ENCODE peak calls at places on chromosome 4, in five cellular contexts. T is CD8-positive, alpha-beta memory T cell; Z is left ventricle myocardium inferior; G is lung; H is IMR-90. O is an unnamed sample. For H3K27me3, the result is how much of the 10 kb centered on the place peaks cover.

GRCh38 chr4:153997506-153997905 is 208.6 kb upstream of the SFRP2 start:
- DNase-seq in T (no peak), Z (no peak), G (no peak), H (no peak), O (no peak)

GRCh38 chr4:125538670-125539069 is 223.9 kb downstream of the FAT4 start:
- DNase-seq in T (no peak), Z (no peak), G (no peak), H (no peak), O (no peak)

GRCh38 chr4:17323619-17324400 is 188.1 kb downstream of the QDPR start:
- DNase-seq in T (no peak), Z (no peak), G (no peak), H (peak), O (no peak)

GRCh38 chr4:69782651-69783310 is 22.4 kb upstream of the SULT1B1 start:
- DNase-seq in T (no peak), Z (no peak), G (no peak), H (no peak), O (no peak)

GRCh38 chr4:98421106-98421505 is 159.9 kb downstream of the RAP1GDS1 start:
- DNase-seq in T (no peak), Z (no peak), G (no peak), H (peak), O (no peak)

GRCh38 chr4:171534391-171534790 is 278.8 kb upstream of the GALNTL6 start:
- DNase-seq in T (no peak), Z (no peak), G (no peak), H (no peak), O (no peak)

GRCh38 chr4:109998867-109999303 is 86.2 kb downstream of the EGF start:
- DNase-seq in T (peak), Z (no peak), G (no peak), H (peak), O (no peak)

GRCh38 chr4:86918539-86919072 is 16.2 kb upstream of the AFF1 start:
- DNase-seq in T (no peak), Z (no peak), G (no peak), H (peak), O (no peak)

GRCh38 chr4:113397114-113397701 is 347.8 kb downstream of the ANK2 start:
- DNase-seq in T (no peak), Z (no peak), G (no peak), H (peak), O (no peak)

GRCh38 chr4:3340038-3340702 is 47.3 kb downstream of the RGS12 start:
- DNase-seq in T (no peak), Z (no peak), G (no peak), H (no peak), O (no peak)

GRCh38 chr4:103994059-103994458 is 274.3 kb upstream of the TACR3 start:
- DNase-seq in T (no peak), Z (no peak), G (no peak), H (no peak), O (no peak)

GRCh38 chr4:7388627-7389026 is 46.1 kb downstream of the PSAPL1 start:
- DNase-seq in T (no peak), Z (no peak), G (no peak), H (no peak), O (no peak)

GRCh38 chr4:103150677-103151076 is 47.5 kb downstream of the CENPE start:
- DNase-seq in T (no peak), Z (no peak), G (no peak), H (peak), O (no peak)

GRCh38 chr4:46656071-46656470 is 253.0 kb downstream of the COX7B2 start:
- DNase-seq in T (no peak), Z (no peak), G (no peak), H (no peak), O (no peak)

GRCh38 chr4:53507671-53508286 is 83.5 kb downstream of the LNX1 start:
- DNase-seq in T (no peak), Z (peak), G (no peak), H (peak), O (no peak)

GRCh38 chr4:153174821-153175567 is 29.2 kb upstream of the TRIM2 start:
- DNase-seq in T (no peak), Z (no peak), G (no peak), H (no peak), O (no peak)

GRCh38 chr4:38290360-38290759 is 330.2 kb downstream of the PTTG2 start:
- DNase-seq in T (no peak), Z (no peak), G (no peak), H (peak), O (no peak)

GRCh38 chr4:33780952-33781655 is 2463.2 kb downstream of the ARAP2 start:
- DNase-seq in T (no peak), Z (no peak), G (no peak), H (peak), O (no peak)

GRCh38 chr4:137300776-137301175 is 231.5 kb downstream of the PCDH18 start:
- DNase-seq in T (no peak), Z (no peak), G (no peak), H (peak), O (no peak)

GRCh38 chr4:174217273-174218126 is 66.0 kb downstream of the FBXO8 start:
- DNase-seq in T (no peak), Z (peak), G (no peak), H (peak), O (no peak)

GRCh38 chr4:114378306-114378903 is 220.2 kb upstream of the UGT8 start:
- DNase-seq in T (no peak), Z (no peak), G (no peak), H (peak), O (no peak)

GRCh38 chr4:101753702-101754101 is 36.8 kb upstream of the BANK1 start:
- DNase-seq in T (no peak), Z (no peak), G (no peak), H (no peak), O (no peak)

GRCh38 chr4:168550071-168550766 is 53.4 kb downstream of the PALLD start:
- DNase-seq in T (no peak), Z (no peak), G (no peak), H (peak), O (no peak)

GRCh38 chr4:84070293-84070692 is 428.8 kb downstream of the NKX6-1 start:
- DNase-seq in T (no peak), Z (no peak), G (no peak), H (no peak), O (no peak)

GRCh38 chr4:67770422-67770821 is 16.2 kb upstream of the GNRHR start:
- DNase-seq in T (no peak), Z (no peak), G (no peak), H (no peak), O (no peak)
- H3K27me3 ChIP-seq in T (under half), Z (under half), G (under half), H (under half), O (under half)

DNA sequence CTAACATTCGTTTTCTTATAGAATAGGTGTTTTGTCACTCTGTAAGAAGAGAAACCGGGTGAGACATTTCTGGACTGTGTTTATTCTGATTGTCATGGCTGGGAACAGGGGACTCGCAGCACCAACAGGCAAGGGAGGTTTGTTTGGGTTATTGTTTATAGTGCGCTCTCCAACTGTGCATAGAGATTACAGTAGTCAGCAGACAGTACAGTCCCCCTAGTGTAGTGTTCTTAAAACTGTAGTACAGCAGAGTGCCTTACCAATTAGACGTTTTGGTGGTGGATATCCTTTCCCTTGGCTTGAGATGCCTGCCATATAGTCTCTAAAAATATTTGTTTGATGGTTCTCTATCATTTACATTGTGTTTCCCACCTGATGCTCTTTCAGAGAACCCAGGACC is 782 bp upstream of the RNF150 start:
- DNase-seq in T (no peak), Z (no peak), G (no peak), H (peak), O (no peak)
- H3K27me3 ChIP-seq in T (under half), Z (under half), G (under half), H (under half), O (under half)

DNA sequence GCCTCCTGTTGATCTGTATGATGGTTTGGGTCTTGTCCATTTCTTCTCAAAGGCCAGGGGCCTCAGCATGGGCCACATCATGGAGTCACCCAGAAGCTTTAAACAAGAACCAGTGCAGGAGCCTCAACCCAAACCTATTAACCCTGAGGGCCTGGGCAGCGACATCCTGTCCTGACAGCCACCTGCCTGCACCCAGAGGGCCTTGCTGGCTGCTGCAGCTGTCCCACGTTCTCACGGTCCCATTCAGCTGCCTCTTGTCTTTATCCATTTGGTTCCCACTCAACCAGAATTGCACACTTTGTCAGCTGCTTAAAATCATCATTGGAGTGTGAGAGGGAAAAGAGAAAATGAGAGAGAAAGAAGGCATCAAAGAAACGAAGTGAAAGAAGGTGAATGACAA is 21.6 kb downstream of the C4orf50 start:
- DNase-seq in T (no peak), Z (no peak), G (no peak), H (no peak), O (no peak)
- H3K27me3 ChIP-seq in T (under half), Z (half or more), G (under half), H (under half), O (under half)

GRCh38 chr4:821631-822030 is 4.3 kb downstream of the CPLX1 start:
- DNase-seq in T (no peak), Z (no peak), G (no peak), H (no peak), O (no peak)
- H3K27me3 ChIP-seq in T (under half), Z (half or more), G (under half), H (half or more), O (under half)

DNA sequence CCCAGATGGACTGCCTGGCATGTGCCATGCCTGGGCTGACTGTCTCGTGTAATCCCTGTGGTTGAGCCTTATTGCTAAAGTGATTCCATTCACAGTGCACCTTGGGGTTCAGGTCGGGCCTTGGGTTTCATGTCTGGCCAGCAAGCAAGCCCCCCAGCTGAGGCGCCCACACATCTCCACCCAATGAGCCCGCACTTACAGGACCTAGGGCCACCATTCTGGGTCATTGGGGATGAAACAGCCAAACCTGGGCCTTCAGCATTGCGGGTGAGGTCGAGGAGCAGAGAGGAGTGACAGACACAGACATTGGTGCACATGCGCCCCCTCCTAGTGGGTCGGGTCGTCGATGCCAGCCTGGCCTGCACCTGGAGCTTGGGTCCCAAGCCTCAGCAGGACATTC is 21.3 kb upstream of the WFS1 start:
- DNase-seq in T (no peak), Z (no peak), G (no peak), H (no peak), O (no peak)
- H3K27me3 ChIP-seq in T (under half), Z (half or more), G (under half), H (under half), O (under half)